ENCODE peak calls at places on chromosomes 6 and 20, in five cellular contexts. B is adrenal gland, N is left ventricle myocardium inferior, W is suprapubic skin, Q is left lung. V is an unnamed sample.
A peak's percentile ranks its signal among the peaks of the same experiment; 100 is the strongest.

GRCh38 chr6:125097186-125097585 is 56.4 kb upstream of the TPD52L1 start:
- DNase-seq in W (no peak), N (no peak), Q (no peak), B (no peak), V (no peak)

GRCh38 chr20:17709361-17710293 is 9.9 kb downstream of the BANF2 start:
- DNase-seq in B (no peak), Q (no peak), N (no peak), W (no peak), V (no peak)

GRCh38 chr6:37653933-37654565 is 43.6 kb downstream of the MDGA1 start:
- DNase-seq in W (no peak), B (no peak), N (no peak), Q (no peak), V (peak; percentile 75)

GRCh38 chr20:48298851-48299484 is 513.7 kb upstream of the SULF2 start:
- DNase-seq in Q (no peak), B (peak; percentile 57), N (no peak), W (no peak), V (no peak)

GRCh38 chr20:57473246-57474042 is 51.5 kb downstream of the CTCFL start:
- DNase-seq in N (no peak), Q (peak; percentile 60), B (peak; percentile 64), W (peak; percentile 56), V (peak; percentile 66)

GRCh38 chr6:170206931-170207431 is 83.9 kb downstream of the DLL1 start:
- DNase-seq in W (no peak), N (no peak), Q (peak; percentile 24), B (peak; percentile 34), V (no peak)

GRCh38 chr6:68859233-68859632 is 224.2 kb downstream of the ADGRB3 start:
- DNase-seq in W (no peak), B (no peak), N (no peak), Q (no peak), V (no peak)

GRCh38 chr20:62698231-62698630 is 10.4 kb upstream of the NTSR1 start:
- DNase-seq in N (no peak), B (no peak), Q (no peak), W (no peak), V (no peak)

GRCh38 chr6:111711476-111711875 is 105.8 kb upstream of the TRAF3IP2 start:
- DNase-seq in W (no peak), N (peak; percentile 45), B (peak; percentile 69), Q (no peak), V (peak; percentile 57)

GRCh38 chr6:1271071-1271763 is 40.7 kb upstream of the FOXQ1 start:
- DNase-seq in N (no peak), Q (no peak), W (no peak), B (no peak), V (no peak)

GRCh38 chr20:63519765-63520593 is 586 bp upstream of the PPDPF start:
- DNase-seq in Q (peak; percentile 77), B (no peak), N (peak; percentile 70), W (peak; percentile 89), V (peak; percentile 84)

GRCh38 chr6:960356-960755 is 267.4 kb upstream of the EXOC2 start:
- DNase-seq in W (no peak), B (no peak), Q (no peak), N (no peak), V (no peak)

GRCh38 chr6:150928882-150929281 is 63.4 kb downstream of the MTHFD1L start:
- DNase-seq in W (no peak), Q (no peak), N (no peak), B (peak; percentile 39), V (no peak)

GRCh38 chr6:38213275-38213674 is 393.7 kb downstream of the ZFAND3 start:
- DNase-seq in Q (no peak), B (no peak), N (no peak), W (no peak), V (no peak)

GRCh38 chr6:167141667-167142432 is 15.9 kb downstream of the GPR31 start:
- DNase-seq in B (peak; percentile 72), W (no peak), Q (peak; percentile 61), N (peak; percentile 28), V (peak; percentile 77)

GRCh38 chr20:33732166-33732970 is 572 bp downstream of the ZNF341 start:
- DNase-seq in W (peak; percentile 89), Q (peak; percentile 91), B (peak; percentile 91), N (peak; percentile 89), V (peak; percentile 96)

GRCh38 chr6:42710316-42710715 is 12.1 kb downstream of the PRPH2 start:
- DNase-seq in N (no peak), B (no peak), W (no peak), Q (no peak), V (no peak)

GRCh38 chr6:125154184-125155135 is 887 bp downstream of the TPD52L1 start:
- DNase-seq in W (peak; percentile 61), B (peak; percentile 82), Q (peak; percentile 38), N (no peak), V (peak; percentile 46)

GRCh38 chr6:31402324-31403282 is 792 bp upstream of the MICA start:
- DNase-seq in B (peak; percentile 65), Q (no peak), N (no peak), W (peak; percentile 70), V (peak; percentile 67)

GRCh38 chr6:109124219-109124618 is 28.9 kb downstream of the CEP57L1 start:
- DNase-seq in B (no peak), N (no peak), W (no peak), Q (no peak), V (no peak)

GRCh38 chr20:6956056-6956455 is 188.6 kb downstream of the BMP2 start:
- DNase-seq in B (no peak), N (no peak), Q (no peak), W (no peak), V (no peak)

GRCh38 chr6:123316733-123317323 is 319.9 kb downstream of the TRDN start:
- DNase-seq in W (no peak), Q (no peak), N (no peak), B (no peak), V (no peak)

GRCh38 chr6:109446072-109446471 is 5.5 kb downstream of the SMPD2 start:
- DNase-seq in W (no peak), B (no peak), N (no peak), Q (no peak), V (peak; percentile 66)

GRCh38 chr20:39568090-39568489 is 605.9 kb downstream of the DHX35 start:
- DNase-seq in B (no peak), Q (no peak), W (no peak), N (no peak), V (no peak)

GRCh38 chr20:22339091-22339881 is 245.1 kb downstream of the FOXA2 start:
- DNase-seq in N (no peak), B (peak; percentile 60), Q (no peak), W (no peak), V (peak; percentile 70)

GRCh38 chr20:10551732-10552724 is 116.9 kb downstream of the SLX4IP start:
- DNase-seq in Q (no peak), W (no peak), B (no peak), N (no peak), V (no peak)

GRCh38 chr6:36616888-36617521 is 22.8 kb downstream of the SRSF3 start:
- DNase-seq in W (peak; percentile 65), N (peak; percentile 30), Q (peak; percentile 76), B (peak; percentile 91), V (no peak)

GRCh38 chr6:157106487-157106886 is 216.8 kb downstream of the TMEM242 start:
- DNase-seq in N (no peak), B (no peak), W (no peak), Q (no peak), V (no peak)

GRCh38 chr6:152129606-152130249 is 322.2 kb downstream of the ESR1 start:
- DNase-seq in Q (no peak), W (peak; percentile 68), B (no peak), N (peak; percentile 24), V (no peak)

GRCh38 chr20:54879393-54879792 is 404.0 kb downstream of the DOK5 start:
- DNase-seq in B (no peak), Q (no peak), N (no peak), W (no peak), V (no peak)

GRCh38 chr20:41697861-41698559 is 79.8 kb upstream of the CHD6 start:
- DNase-seq in Q (no peak), W (no peak), B (no peak), N (no peak), V (no peak)

GRCh38 chr20:60204601-60205000 is 246.4 kb downstream of the CDH26 start:
- DNase-seq in Q (no peak), W (no peak), N (no peak), B (no peak), V (no peak)

DNA sequence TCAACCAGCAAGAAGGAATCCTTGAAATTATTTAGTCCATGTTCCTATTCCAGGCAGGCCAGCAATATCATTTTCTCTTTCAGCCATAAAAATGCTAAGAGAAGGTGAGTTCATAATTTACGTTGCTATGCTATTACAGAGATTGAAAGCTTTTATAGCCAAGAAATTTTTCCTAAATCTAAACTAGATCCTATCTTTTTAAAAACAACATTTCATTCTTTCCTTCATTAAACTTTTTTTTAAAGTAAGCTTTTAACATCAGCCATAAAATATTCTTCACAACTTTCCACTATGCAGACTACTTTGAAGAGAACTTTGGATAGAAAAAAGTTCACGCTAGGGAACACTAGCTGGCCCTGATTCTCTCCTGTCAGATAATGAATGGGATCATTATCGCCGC is 159.8 kb downstream of the RPS12 start:
- DNase-seq in N (no peak), B (no peak), W (no peak), Q (no peak), V (no peak)
- H3K27ac ChIP-seq in N (no peak overlapping the region), B (no peak overlapping the region), W (no peak overlapping the region), Q (no peak overlapping the region), V (no peak overlapping the region)

DNA sequence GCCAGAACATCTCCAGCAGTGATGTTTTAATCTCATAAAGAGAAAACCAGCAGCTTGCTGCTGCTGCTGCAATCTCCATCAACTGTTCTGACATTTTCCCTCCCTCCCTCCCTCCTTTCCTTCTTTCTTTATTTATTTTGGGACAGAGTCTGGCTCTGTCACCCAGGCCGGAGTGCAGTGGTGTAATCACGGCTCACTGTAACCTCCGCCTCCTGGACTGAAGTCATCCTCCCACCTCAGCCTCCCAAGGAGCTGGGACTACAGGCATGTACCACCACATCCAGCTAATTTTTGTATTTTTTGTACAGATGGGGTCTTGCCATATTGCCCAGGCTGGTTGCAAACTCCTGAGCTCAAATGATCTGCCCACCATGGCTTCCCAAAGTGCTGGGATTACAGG is 5.7 kb downstream of the ELOVL5 start:
- DNase-seq in N (no peak), Q (no peak), W (no peak), B (no peak), V (no peak)
- H3K4me1 ChIP-seq in N (peaks cover 70% of the 10 kb centered on the region), Q (peaks cover 67% of the 10 kb centered on the region), W (peaks cover 10% of the 10 kb centered on the region), B (peaks cover 11% of the 10 kb centered on the region), V (no peaks in the 10 kb centered on the region)

DNA sequence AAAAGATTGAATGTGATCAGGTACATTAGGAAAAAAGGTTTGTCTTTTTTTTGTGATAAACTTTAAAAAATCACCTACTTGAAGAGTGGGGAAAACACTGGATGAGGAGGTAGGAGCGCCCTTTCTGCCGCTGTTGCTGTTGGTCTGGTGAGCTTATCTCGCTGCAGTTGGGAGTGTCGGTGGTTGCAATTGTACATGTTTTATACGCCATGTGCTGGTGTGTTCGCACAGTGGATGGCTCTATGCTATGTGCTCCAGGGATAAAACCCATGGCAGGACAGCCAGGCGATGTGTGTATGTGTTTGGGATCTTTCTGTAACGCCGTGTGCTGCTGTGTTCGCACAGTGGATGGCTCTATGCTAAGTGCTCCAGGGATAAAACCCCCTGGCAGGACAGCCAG is 1.7 kb downstream of the SLC22A3 start:
- DNase-seq in N (no peak), Q (no peak), W (no peak), B (no peak), V (no peak)
- H3K4me3 ChIP-seq in N (peak overlapping the region; percentile 70), Q (peak overlapping the region; percentile 42), W (peak overlapping the region; percentile 77), B (no peak overlapping the region), V (peak overlapping the region; percentile 23)

GRCh38 chr6:137925299-137925698 is 58.2 kb downstream of the TNFAIP3 start:
- DNase-seq in B (no peak), N (no peak), Q (no peak), W (no peak), V (no peak)
- H3K27ac ChIP-seq in B (no peak overlapping the region), N (no peak overlapping the region), Q (no peak overlapping the region), W (no peak overlapping the region), V (no peak overlapping the region)

V was measured in Peyer's patch.